ENCODE peak calls at places on chromosomes 13 and 19, in four cellular contexts. One of them, this sample, is unnamed.

GRCh38 chr19:29630661-29631060 is 24.6 kb downstream of the POP4 start:
- DNase-seq in GM12878: no peak
- DNase-seq in K562: no peak
- DNase-seq in HepG2: no peak
- DNase-seq in this sample: no peak

GRCh38 chr13:49652691-49653305 is 24.5 kb downstream of the ARL11 start:
- DNase-seq in GM12878: no peak
- DNase-seq in K562: peak
- DNase-seq in HepG2: peak
- DNase-seq in this sample: peak

GRCh38 chr19:11136400-11137101 is 19.0 kb downstream of the SPC24 start:
- DNase-seq in GM12878: no peak
- DNase-seq in K562: no peak
- DNase-seq in HepG2: no peak
- DNase-seq in this sample: no peak

GRCh38 chr19:916645-917322 is 349 bp upstream of the KISS1R start:
- DNase-seq in GM12878: no peak
- DNase-seq in K562: peak
- DNase-seq in HepG2: peak
- DNase-seq in this sample: no peak

GRCh38 chr19:56831279-56831678 is 9.2 kb downstream of the PEG3 start:
- DNase-seq in GM12878: no peak
- DNase-seq in K562: no peak
- DNase-seq in HepG2: no peak
- DNase-seq in this sample: no peak

GRCh38 chr13:21060827-21061076 is 634 bp downstream of the LATS2 start:
- DNase-seq in GM12878: no peak
- DNase-seq in K562: no peak
- DNase-seq in HepG2: no peak
- DNase-seq in this sample: no peak

GRCh38 chr13:74465279-74465678 is 331.1 kb upstream of the KLF12 start:
- DNase-seq in GM12878: no peak
- DNase-seq in K562: no peak
- DNase-seq in HepG2: no peak
- DNase-seq in this sample: no peak

GRCh38 chr13:94382520-94382919 is 97.0 kb downstream of the DCT start:
- DNase-seq in GM12878: no peak
- DNase-seq in K562: no peak
- DNase-seq in HepG2: no peak
- DNase-seq in this sample: no peak

DNA sequence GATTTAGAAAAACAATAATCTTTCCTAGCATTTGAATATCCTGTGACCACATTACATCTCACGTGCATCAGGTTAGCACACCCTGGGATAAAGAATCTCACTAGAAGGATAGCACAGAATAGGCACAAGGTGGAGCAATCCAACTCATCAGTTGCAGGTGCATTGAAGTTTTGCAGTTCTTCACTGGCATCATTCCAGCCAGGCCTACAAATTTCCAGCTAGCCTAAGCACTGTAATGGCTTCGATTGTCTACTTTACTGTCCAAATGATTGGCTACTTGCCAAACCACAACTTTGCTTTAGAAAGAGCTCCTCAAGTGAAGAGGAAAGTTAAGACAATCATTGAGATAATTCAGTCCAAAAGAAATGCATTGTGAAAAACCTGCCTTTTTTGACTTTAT is 89.5 kb downstream of the SPRY2 start:
- DNase-seq in GM12878: no peak
- DNase-seq in K562: peak
- DNase-seq in HepG2: no peak
- DNase-seq in this sample: peak
- TF ChIP-seq BHLHE40 in GM12878: peak
- TF ChIP-seq BHLHE40 in K562: no peak
- TF ChIP-seq BHLHE40 in HepG2: no peak
- TF ChIP-seq BHLHE40 in this sample: no peak

GRCh38 chr19:47093254-47093653 is 20.3 kb downstream of the ZC3H4 start:
- DNase-seq in GM12878: no peak
- DNase-seq in K562: no peak
- DNase-seq in HepG2: no peak
- DNase-seq in this sample: no peak

GRCh38 chr19:47093841-47094240 is 19.7 kb downstream of the ZC3H4 start:
- DNase-seq in GM12878: no peak
- DNase-seq in K562: no peak
- DNase-seq in HepG2: no peak
- DNase-seq in this sample: no peak

GRCh38 chr19:47095707-47096704 is 17.6 kb downstream of the ZC3H4 start:
- DNase-seq in GM12878: no peak
- DNase-seq in K562: no peak
- DNase-seq in HepG2: peak
- DNase-seq in this sample: no peak

GRCh38 chr19:47096721-47097120 is 16.9 kb downstream of the ZC3H4 start:
- DNase-seq in GM12878: no peak
- DNase-seq in K562: no peak
- DNase-seq in HepG2: no peak
- DNase-seq in this sample: no peak

GRCh38 chr19:47094557-47095517 is 18.7 kb downstream of the ZC3H4 start:
- DNase-seq in GM12878: no peak
- DNase-seq in K562: no peak
- DNase-seq in HepG2: peak
- DNase-seq in this sample: no peak
- TF ChIP-seq FOXM1 in GM12878: no peak
- TF ChIP-seq FOXM1 in K562: no peak
- TF ChIP-seq FOXM1 in HepG2: no peak
- TF ChIP-seq FOXM1 in this sample: no peak

DNA sequence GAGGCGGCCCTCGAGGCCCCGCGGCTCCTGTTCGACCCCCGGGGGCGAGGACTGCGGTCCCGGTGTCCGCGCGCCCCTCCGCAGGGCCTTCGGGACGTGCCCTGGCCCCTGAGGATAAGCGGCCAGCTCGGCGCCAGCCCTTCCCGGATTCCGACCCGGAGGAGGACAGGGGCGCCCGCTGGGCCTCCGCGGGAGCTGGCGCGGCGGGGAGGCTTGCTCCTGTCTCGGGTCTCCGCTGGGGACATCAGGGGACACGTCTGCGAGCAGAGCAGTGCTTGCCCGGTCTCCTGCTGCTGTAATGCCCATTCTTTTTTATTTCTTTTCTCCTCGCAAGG is 828 bp downstream of the B3GLCT start:
- DNase-seq in GM12878: no peak
- DNase-seq in K562: peak
- DNase-seq in HepG2: peak
- DNase-seq in this sample: peak
- TF ChIP-seq BHLHE40 in GM12878: no peak
- TF ChIP-seq BHLHE40 in K562: no peak
- TF ChIP-seq BHLHE40 in HepG2: no peak
- TF ChIP-seq BHLHE40 in this sample: no peak

GRCh38 chr19:6800991-6801396 is 28.5 kb downstream of the VAV1 start:
- DNase-seq in GM12878: no peak
- DNase-seq in K562: no peak
- DNase-seq in HepG2: peak
- DNase-seq in this sample: no peak

GRCh38 chr19:6803036-6803404 is 30.5 kb downstream of the VAV1 start:
- DNase-seq in GM12878: no peak
- DNase-seq in K562: no peak
- DNase-seq in HepG2: no peak
- DNase-seq in this sample: no peak

GRCh38 chr19:6801397-6802086 is 29.0 kb downstream of the VAV1 start:
- DNase-seq in GM12878: peak
- DNase-seq in K562: peak
- DNase-seq in HepG2: no peak
- DNase-seq in this sample: no peak

GRCh38 chr19:6806488-6806887 is 34.0 kb downstream of the VAV1 start:
- DNase-seq in GM12878: no peak
- DNase-seq in K562: peak
- DNase-seq in HepG2: no peak
- DNase-seq in this sample: peak

DNA sequence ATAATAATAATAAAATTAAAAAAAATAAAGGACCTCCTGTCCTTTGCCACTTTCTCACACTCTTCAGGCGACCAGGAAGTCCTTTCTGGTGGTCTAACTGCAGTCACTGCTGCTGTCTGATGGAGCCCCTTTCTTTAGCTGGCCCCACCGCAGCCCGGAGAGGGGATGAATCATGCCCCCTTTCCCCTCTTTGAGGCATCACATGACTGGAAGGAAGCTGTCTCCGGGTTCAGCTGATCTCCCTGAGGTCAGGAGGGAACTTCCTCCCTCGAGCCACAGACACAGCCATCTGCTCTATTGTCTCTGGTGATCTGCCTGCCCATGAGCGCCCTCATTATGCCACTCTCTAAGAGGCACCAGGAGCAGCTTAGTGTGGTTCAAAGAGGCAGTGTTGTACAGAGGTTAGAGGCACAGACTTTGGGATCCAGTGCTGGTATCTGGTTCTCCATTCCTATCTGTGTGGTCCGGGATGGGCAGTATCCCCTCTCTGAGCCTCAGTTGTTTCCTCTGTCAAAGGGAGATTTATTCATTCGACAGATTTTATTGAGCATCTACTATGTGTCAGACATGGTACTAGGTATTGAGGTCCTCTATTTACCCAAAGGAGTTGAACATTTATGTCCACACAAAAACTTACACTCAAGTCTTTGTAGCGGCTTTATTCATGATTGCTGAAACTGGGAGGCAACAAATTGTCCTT is 30.0 kb downstream of the VAV1 start:
- DNase-seq in GM12878: peak
- DNase-seq in K562: peak
- DNase-seq in HepG2: no peak
- DNase-seq in this sample: no peak
- TF ChIP-seq FOXM1 in GM12878: no peak
- TF ChIP-seq FOXM1 in K562: no peak
- TF ChIP-seq FOXM1 in HepG2: no peak
- TF ChIP-seq FOXM1 in this sample: no peak

DNA sequence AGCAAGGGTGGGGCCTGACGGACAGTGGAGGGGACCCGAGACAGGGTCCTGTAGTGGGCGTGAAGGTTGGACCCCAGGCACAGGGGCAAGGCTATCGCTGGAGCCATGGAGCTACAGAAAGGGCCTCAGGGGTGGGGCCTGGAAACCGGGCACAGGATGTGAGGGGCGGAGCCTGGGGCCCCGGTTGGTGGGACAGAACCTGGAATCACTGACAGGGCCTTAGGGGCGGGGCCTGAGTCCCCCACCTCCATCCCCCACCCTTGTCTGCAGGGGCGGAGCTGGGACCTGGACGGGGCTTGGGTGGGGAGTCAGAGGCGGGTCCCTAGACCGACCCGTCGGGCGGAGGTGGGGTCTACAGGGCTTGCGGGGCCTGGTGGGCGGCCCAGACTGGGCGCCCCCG is 26.0 kb downstream of the DCAF15 start:
- DNase-seq in GM12878: no peak
- DNase-seq in K562: peak
- DNase-seq in HepG2: no peak
- DNase-seq in this sample: no peak
- TF ChIP-seq BHLHE40 in GM12878: no peak
- TF ChIP-seq BHLHE40 in K562: no peak
- TF ChIP-seq BHLHE40 in HepG2: no peak
- TF ChIP-seq BHLHE40 in this sample: no peak

DNA sequence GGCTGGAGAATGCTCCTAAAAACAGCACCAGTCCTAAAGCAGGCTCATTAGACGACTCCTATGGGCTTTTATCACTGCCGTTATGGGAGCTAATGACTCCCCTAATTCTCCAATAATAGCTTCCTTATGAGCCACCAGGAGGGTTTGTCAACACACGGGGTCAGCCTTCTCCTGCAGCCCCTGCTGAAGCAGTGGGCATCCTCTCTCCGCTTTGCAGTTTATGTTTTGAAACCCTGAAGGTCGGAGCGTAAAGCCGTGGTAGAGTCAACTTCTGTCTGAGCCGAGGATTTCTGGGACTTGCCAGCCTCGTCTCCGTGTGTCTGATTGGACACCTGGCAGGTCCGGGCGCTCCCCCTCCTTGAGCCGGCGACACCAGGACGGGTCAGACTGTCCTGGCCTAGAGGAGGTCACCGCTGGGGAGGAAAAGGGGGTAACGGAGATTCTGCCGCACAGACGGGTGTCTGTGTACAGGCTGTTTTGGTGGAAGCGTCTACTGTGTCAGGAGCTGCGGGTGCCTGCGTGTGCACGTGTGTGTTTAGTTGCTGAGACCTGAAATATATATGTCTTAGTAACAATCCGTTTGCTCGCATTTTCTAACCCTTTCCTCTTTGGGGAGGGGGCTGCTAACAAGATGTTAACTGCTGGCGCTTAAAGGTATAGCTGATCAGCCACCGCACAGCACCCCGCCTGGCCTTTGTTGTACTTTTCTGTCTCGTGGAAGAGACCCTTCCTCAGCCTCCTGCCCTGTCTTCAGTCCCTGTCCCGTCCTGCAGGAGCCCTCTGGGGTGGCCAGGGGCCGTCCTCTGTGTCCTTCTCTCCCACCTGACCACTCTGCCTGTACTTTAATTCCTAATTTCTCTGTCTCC is 1.9 kb downstream of the KDM4B start:
- DNase-seq in GM12878: no peak
- DNase-seq in K562: peak
- DNase-seq in HepG2: peak
- DNase-seq in this sample: no peak
- TF ChIP-seq FOXM1 in GM12878: no peak
- TF ChIP-seq FOXM1 in K562: no peak
- TF ChIP-seq FOXM1 in HepG2: no peak
- TF ChIP-seq FOXM1 in this sample: no peak

GRCh38 chr19:50667177-50667758 is 18.0 kb downstream of the C19orf81 start:
- DNase-seq in GM12878: no peak
- DNase-seq in K562: no peak
- DNase-seq in HepG2: no peak
- DNase-seq in this sample: no peak

GRCh38 chr19:50670102-50670380 is 20.8 kb downstream of the C19orf81 start:
- DNase-seq in GM12878: no peak
- DNase-seq in K562: no peak
- DNase-seq in HepG2: no peak
- DNase-seq in this sample: no peak

GRCh38 chr19:50668416-50669318 is 19.4 kb downstream of the C19orf81 start:
- DNase-seq in GM12878: no peak
- DNase-seq in K562: no peak
- DNase-seq in HepG2: no peak
- DNase-seq in this sample: no peak

GRCh38 chr19:50667759-50668231 is 18.6 kb downstream of the C19orf81 start:
- DNase-seq in GM12878: no peak
- DNase-seq in K562: no peak
- DNase-seq in HepG2: no peak
- DNase-seq in this sample: no peak

DNA sequence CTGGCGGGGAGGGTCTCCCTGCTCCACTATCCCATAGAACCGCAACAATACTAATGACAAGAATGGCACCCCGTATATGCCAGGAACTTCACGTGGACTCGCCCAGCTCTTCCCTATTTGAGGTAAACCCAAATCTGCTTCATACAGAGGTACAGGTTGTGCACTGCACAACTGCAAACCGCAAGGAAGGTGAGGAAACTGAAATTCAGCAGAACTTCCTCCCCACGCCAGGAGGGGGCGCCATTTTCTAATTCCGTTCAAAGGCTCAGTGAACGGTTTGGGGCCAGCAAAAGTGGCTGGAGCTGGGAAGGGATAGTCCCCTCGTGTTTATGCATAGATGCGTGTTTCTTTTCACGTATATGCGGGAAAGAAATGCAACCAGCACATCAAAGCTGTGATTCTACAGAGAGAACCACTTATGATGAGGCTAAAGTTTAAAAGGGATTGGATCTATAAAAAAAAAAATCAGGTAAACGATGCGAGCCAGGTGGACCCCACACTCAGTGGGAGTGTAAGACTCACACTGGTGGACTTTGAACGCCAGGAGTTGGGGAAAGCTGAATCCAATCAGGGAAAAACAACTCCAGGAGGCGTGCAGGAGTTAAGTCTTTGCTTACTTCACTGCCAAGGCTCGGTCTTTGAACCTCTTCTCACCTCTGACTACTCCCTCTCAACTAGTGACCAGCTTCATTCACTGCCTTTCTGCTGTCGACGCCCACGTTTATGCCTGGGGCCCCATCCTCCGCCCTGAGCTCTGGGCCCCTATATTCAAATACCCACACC is 20.3 kb downstream of the C19orf81 start:
- DNase-seq in GM12878: no peak
- DNase-seq in K562: peak
- DNase-seq in HepG2: no peak
- DNase-seq in this sample: peak
- TF ChIP-seq BHLHE40 in GM12878: no peak
- TF ChIP-seq BHLHE40 in K562: no peak
- TF ChIP-seq BHLHE40 in HepG2: no peak
- TF ChIP-seq BHLHE40 in this sample: no peak

This sample was measured in HEK293T.